ENCODE peak calls at places on chromosomes 6 and 20, in eight cellular contexts. One of them, this sample, is unnamed.

GRCh38 chr20:36394340-36394965 is 88.3 kb downstream of the DLGAP4 start:
- DNase-seq in suprapubic skin: no peak
- DNase-seq in BJ: no peak
- DNase-seq in OCI-LY7: no peak
- DNase-seq in lung: no peak
- DNase-seq in spleen: no peak
- DNase-seq in choroid plexus epithelial cell: no peak
- DNase-seq in mucosa of descending colon: no peak
- DNase-seq in this sample: no peak

GRCh38 chr6:42224222-42225042 is 6.8 kb upstream of the MRPS10 start:
- DNase-seq in suprapubic skin: no peak
- DNase-seq in BJ: peak
- DNase-seq in OCI-LY7: no peak
- DNase-seq in lung: no peak
- DNase-seq in spleen: no peak
- DNase-seq in choroid plexus epithelial cell: peak
- DNase-seq in mucosa of descending colon: no peak
- DNase-seq in this sample: no peak

GRCh38 chr6:158856261-158856660 is 37.1 kb upstream of the EZR start:
- DNase-seq in suprapubic skin: no peak
- DNase-seq in BJ: no peak
- DNase-seq in OCI-LY7: no peak
- DNase-seq in lung: no peak
- DNase-seq in spleen: no peak
- DNase-seq in choroid plexus epithelial cell: no peak
- DNase-seq in mucosa of descending colon: no peak
- DNase-seq in this sample: no peak

GRCh38 chr6:18216411-18216810 is 47.9 kb downstream of the DEK start:
- DNase-seq in suprapubic skin: no peak
- DNase-seq in BJ: peak
- DNase-seq in OCI-LY7: no peak
- DNase-seq in lung: no peak
- DNase-seq in spleen: no peak
- DNase-seq in choroid plexus epithelial cell: peak
- DNase-seq in mucosa of descending colon: no peak
- DNase-seq in this sample: peak

GRCh38 chr20:44039741-44040140 is 125.1 kb downstream of the TOX2 start:
- DNase-seq in suprapubic skin: no peak
- DNase-seq in BJ: no peak
- DNase-seq in OCI-LY7: no peak
- DNase-seq in lung: no peak
- DNase-seq in spleen: peak
- DNase-seq in choroid plexus epithelial cell: no peak
- DNase-seq in mucosa of descending colon: no peak
- DNase-seq in this sample: no peak

GRCh38 chr20:9592419-9592818 is 78.0 kb downstream of the LAMP5 start:
- DNase-seq in suprapubic skin: no peak
- DNase-seq in BJ: no peak
- DNase-seq in OCI-LY7: no peak
- DNase-seq in lung: no peak
- DNase-seq in spleen: no peak
- DNase-seq in choroid plexus epithelial cell: no peak
- DNase-seq in mucosa of descending colon: no peak
- DNase-seq in this sample: no peak

GRCh38 chr6:46014511-46015118 is 1.0 kb downstream of the CLIC5 start:
- DNase-seq in suprapubic skin: no peak
- DNase-seq in BJ: no peak
- DNase-seq in OCI-LY7: no peak
- DNase-seq in lung: no peak
- DNase-seq in spleen: peak
- DNase-seq in choroid plexus epithelial cell: no peak
- DNase-seq in mucosa of descending colon: peak
- DNase-seq in this sample: no peak

GRCh38 chr6:26022166-26022510 is 59.5 kb downstream of the TRIM38 start:
- DNase-seq in suprapubic skin: no peak
- DNase-seq in BJ: peak
- DNase-seq in OCI-LY7: peak
- DNase-seq in lung: no peak
- DNase-seq in spleen: no peak
- DNase-seq in choroid plexus epithelial cell: peak
- DNase-seq in mucosa of descending colon: no peak
- DNase-seq in this sample: no peak

GRCh38 chr6:136161950-136162349 is 88.2 kb downstream of the MTFR2 start:
- DNase-seq in suprapubic skin: no peak
- DNase-seq in BJ: no peak
- DNase-seq in OCI-LY7: no peak
- DNase-seq in lung: no peak
- DNase-seq in spleen: no peak
- DNase-seq in choroid plexus epithelial cell: no peak
- DNase-seq in mucosa of descending colon: no peak
- DNase-seq in this sample: no peak

GRCh38 chr6:145508107-145508506 is 227.2 kb downstream of the EPM2A start:
- DNase-seq in suprapubic skin: no peak
- DNase-seq in BJ: no peak
- DNase-seq in OCI-LY7: peak
- DNase-seq in lung: no peak
- DNase-seq in spleen: no peak
- DNase-seq in choroid plexus epithelial cell: peak
- DNase-seq in mucosa of descending colon: no peak
- DNase-seq in this sample: no peak

GRCh38 chr6:3453410-3453809 is 3.4 kb downstream of the SLC22A23 start:
- DNase-seq in suprapubic skin: no peak
- DNase-seq in BJ: no peak
- DNase-seq in OCI-LY7: no peak
- DNase-seq in lung: no peak
- DNase-seq in spleen: no peak
- DNase-seq in choroid plexus epithelial cell: no peak
- DNase-seq in mucosa of descending colon: no peak
- DNase-seq in this sample: no peak

GRCh38 chr6:397056-397455 is 5.5 kb downstream of the IRF4 start:
- DNase-seq in suprapubic skin: no peak
- DNase-seq in BJ: no peak
- DNase-seq in OCI-LY7: no peak
- DNase-seq in lung: no peak
- DNase-seq in spleen: no peak
- DNase-seq in choroid plexus epithelial cell: no peak
- DNase-seq in mucosa of descending colon: no peak
- DNase-seq in this sample: no peak

GRCh38 chr6:100160913-100161312 is 166.9 kb upstream of the MCHR2 start:
- DNase-seq in suprapubic skin: no peak
- DNase-seq in BJ: no peak
- DNase-seq in OCI-LY7: no peak
- DNase-seq in lung: no peak
- DNase-seq in spleen: no peak
- DNase-seq in choroid plexus epithelial cell: no peak
- DNase-seq in mucosa of descending colon: no peak
- DNase-seq in this sample: no peak

GRCh38 chr6:150690681-150691080 is 91.0 kb downstream of the PLEKHG1 start:
- DNase-seq in suprapubic skin: no peak
- DNase-seq in BJ: no peak
- DNase-seq in OCI-LY7: no peak
- DNase-seq in lung: no peak
- DNase-seq in spleen: no peak
- DNase-seq in choroid plexus epithelial cell: no peak
- DNase-seq in mucosa of descending colon: no peak
- DNase-seq in this sample: no peak

GRCh38 chr20:1225729-1226313 is at the start of gene RAD21L1:
- DNase-seq in suprapubic skin: peak
- DNase-seq in BJ: no peak
- DNase-seq in OCI-LY7: peak
- DNase-seq in lung: peak
- DNase-seq in spleen: peak
- DNase-seq in choroid plexus epithelial cell: peak
- DNase-seq in mucosa of descending colon: peak
- DNase-seq in this sample: peak

GRCh38 chr6:170529839-170530520 is 23.1 kb downstream of the PSMB1 start:
- DNase-seq in suprapubic skin: peak
- DNase-seq in BJ: peak
- DNase-seq in OCI-LY7: peak
- DNase-seq in lung: peak
- DNase-seq in spleen: peak
- DNase-seq in choroid plexus epithelial cell: peak
- DNase-seq in mucosa of descending colon: peak
- DNase-seq in this sample: peak

GRCh38 chr6:90368601-90369000 is 72.0 kb upstream of the BACH2 start:
- DNase-seq in suprapubic skin: no peak
- DNase-seq in BJ: no peak
- DNase-seq in OCI-LY7: no peak
- DNase-seq in lung: no peak
- DNase-seq in spleen: no peak
- DNase-seq in choroid plexus epithelial cell: peak
- DNase-seq in mucosa of descending colon: no peak
- DNase-seq in this sample: peak

GRCh38 chr6:27592481-27593199 is 119.7 kb upstream of the ZNF184 start:
- DNase-seq in suprapubic skin: no peak
- DNase-seq in BJ: no peak
- DNase-seq in OCI-LY7: peak
- DNase-seq in lung: no peak
- DNase-seq in spleen: no peak
- DNase-seq in choroid plexus epithelial cell: peak
- DNase-seq in mucosa of descending colon: no peak
- DNase-seq in this sample: no peak

GRCh38 chr20:44038681-44039123 is 124.0 kb downstream of the TOX2 start:
- DNase-seq in suprapubic skin: peak
- DNase-seq in BJ: no peak
- DNase-seq in OCI-LY7: no peak
- DNase-seq in lung: no peak
- DNase-seq in spleen: peak
- DNase-seq in choroid plexus epithelial cell: no peak
- DNase-seq in mucosa of descending colon: no peak
- DNase-seq in this sample: no peak

GRCh38 chr6:109055771-109056235 is 38.8 kb downstream of the SESN1 start:
- DNase-seq in suprapubic skin: no peak
- DNase-seq in BJ: no peak
- DNase-seq in OCI-LY7: no peak
- DNase-seq in lung: no peak
- DNase-seq in spleen: no peak
- DNase-seq in choroid plexus epithelial cell: peak
- DNase-seq in mucosa of descending colon: no peak
- DNase-seq in this sample: no peak

GRCh38 chr20:4297141-4297826 is 281.9 kb upstream of the RNF24 start:
- DNase-seq in suprapubic skin: no peak
- DNase-seq in BJ: peak
- DNase-seq in OCI-LY7: no peak
- DNase-seq in lung: no peak
- DNase-seq in spleen: no peak
- DNase-seq in choroid plexus epithelial cell: no peak
- DNase-seq in mucosa of descending colon: no peak
- DNase-seq in this sample: no peak

GRCh38 chr20:62023935-62024334 is 41.7 kb downstream of the TAF4 start:
- DNase-seq in suprapubic skin: no peak
- DNase-seq in BJ: no peak
- DNase-seq in OCI-LY7: no peak
- DNase-seq in lung: no peak
- DNase-seq in spleen: no peak
- DNase-seq in choroid plexus epithelial cell: no peak
- DNase-seq in mucosa of descending colon: no peak
- DNase-seq in this sample: no peak
- H3K4me3 ChIP-seq in suprapubic skin: no peak
- H3K4me3 ChIP-seq in BJ: no peak
- H3K4me3 ChIP-seq in OCI-LY7: no peak
- H3K4me3 ChIP-seq in lung: no peak
- H3K4me3 ChIP-seq in spleen: no peak
- H3K4me3 ChIP-seq in choroid plexus epithelial cell: no peak
- H3K4me3 ChIP-seq in mucosa of descending colon: no peak
- H3K4me3 ChIP-seq in this sample: no peak

GRCh38 chr6:32843979-32844838 is at the start of gene PSMB8:
- DNase-seq in suprapubic skin: peak
- DNase-seq in BJ: peak
- DNase-seq in OCI-LY7: peak
- DNase-seq in lung: peak
- DNase-seq in spleen: peak
- DNase-seq in choroid plexus epithelial cell: peak
- DNase-seq in mucosa of descending colon: peak
- DNase-seq in this sample: peak
- TF ChIP-seq CTCF in suprapubic skin: peak
- TF ChIP-seq CTCF in BJ: peak
- TF ChIP-seq CTCF in OCI-LY7: peak
- TF ChIP-seq CTCF in lung: no peak
- TF ChIP-seq CTCF in spleen: peak
- TF ChIP-seq CTCF in choroid plexus epithelial cell: peak
- TF ChIP-seq CTCF in mucosa of descending colon: no peak
- TF ChIP-seq CTCF in this sample: peak

DNA sequence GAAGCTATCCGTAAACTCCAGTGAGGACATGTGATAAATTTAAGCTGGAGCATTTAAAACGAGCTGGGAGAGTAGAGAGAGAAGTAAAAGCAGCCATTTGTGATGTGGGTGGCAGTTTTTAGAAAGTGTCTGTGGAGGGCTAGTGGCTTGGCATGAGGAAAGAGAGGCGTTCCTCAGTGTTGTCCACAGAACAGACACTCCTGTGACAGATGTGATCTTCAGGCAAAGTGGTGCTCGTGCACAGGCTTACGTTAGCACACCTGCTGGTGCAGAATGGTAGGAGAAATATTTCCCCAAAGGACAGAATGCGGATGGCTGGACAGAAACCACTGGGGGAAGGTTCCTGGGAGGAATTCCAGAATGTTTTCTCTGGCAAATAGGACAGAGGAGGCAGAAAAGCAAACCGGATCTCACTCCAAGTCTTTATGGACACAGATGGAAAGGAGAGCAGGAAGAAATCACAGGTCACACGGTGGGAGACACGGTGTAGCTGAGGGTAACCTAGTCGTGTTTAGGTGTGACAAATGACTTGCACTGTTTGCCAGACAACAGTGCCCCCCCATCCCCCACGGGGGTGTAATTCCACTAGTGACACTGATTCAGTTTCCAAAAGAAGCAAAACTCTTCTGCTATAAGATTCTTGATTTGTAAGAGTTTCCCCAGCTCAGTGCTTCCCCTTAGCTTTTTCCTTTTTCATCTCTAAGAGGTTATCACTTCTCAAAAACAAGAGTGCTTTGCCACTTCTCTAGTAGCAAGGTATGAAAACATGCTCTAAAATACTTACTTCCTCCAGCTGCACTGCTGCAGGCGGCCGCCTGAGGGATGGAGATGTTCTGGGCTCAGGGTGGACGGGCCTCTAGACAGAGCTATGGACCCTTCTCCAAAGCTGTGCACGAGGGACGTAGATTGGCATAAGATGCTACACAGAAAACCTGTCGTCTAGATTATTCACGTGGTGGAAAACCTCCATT is 293.2 kb downstream of the QKI start:
- DNase-seq in suprapubic skin: no peak
- DNase-seq in BJ: no peak
- DNase-seq in OCI-LY7: peak
- DNase-seq in lung: no peak
- DNase-seq in spleen: no peak
- DNase-seq in choroid plexus epithelial cell: no peak
- DNase-seq in mucosa of descending colon: no peak
- DNase-seq in this sample: no peak
- H3K4me3 ChIP-seq in suprapubic skin: no peak
- H3K4me3 ChIP-seq in BJ: no peak
- H3K4me3 ChIP-seq in OCI-LY7: peak
- H3K4me3 ChIP-seq in lung: no peak
- H3K4me3 ChIP-seq in spleen: no peak
- H3K4me3 ChIP-seq in choroid plexus epithelial cell: no peak
- H3K4me3 ChIP-seq in mucosa of descending colon: no peak
- H3K4me3 ChIP-seq in this sample: no peak

DNA sequence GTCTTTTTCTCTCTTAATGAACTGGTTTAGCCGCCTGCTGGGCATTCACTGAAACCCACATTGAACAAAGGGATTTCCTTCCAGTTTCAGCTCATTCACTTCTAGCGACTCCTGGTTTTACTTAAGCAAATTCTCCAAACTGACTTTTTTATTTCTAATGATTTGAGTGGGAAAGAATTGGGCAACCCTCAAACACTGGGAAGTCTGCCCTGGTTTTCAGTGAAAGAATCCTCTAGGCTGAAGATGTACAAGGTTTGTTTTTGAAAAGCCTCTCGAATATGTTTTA is 45.5 kb downstream of the PLAGL1 start:
- DNase-seq in suprapubic skin: no peak
- DNase-seq in BJ: peak
- DNase-seq in OCI-LY7: no peak
- DNase-seq in lung: no peak
- DNase-seq in spleen: no peak
- DNase-seq in choroid plexus epithelial cell: peak
- DNase-seq in mucosa of descending colon: no peak
- DNase-seq in this sample: peak
- TF ChIP-seq CTCF in suprapubic skin: no peak
- TF ChIP-seq CTCF in BJ: peak
- TF ChIP-seq CTCF in OCI-LY7: no peak
- TF ChIP-seq CTCF in lung: no peak
- TF ChIP-seq CTCF in spleen: no peak
- TF ChIP-seq CTCF in choroid plexus epithelial cell: peak
- TF ChIP-seq CTCF in mucosa of descending colon: no peak
- TF ChIP-seq CTCF in this sample: peak